ENCODE peak calls at places on chromosomes 7 and 10, in six cellular contexts. T is activated B cell treated with CpG ODN at 0.5 μM for 24 hours, O is endothelial cell, H is adrenal gland, P is Panc1, I is AG04450. D is an unnamed sample.

GRCh38 chr10:114239994-114240345 is 916 bp downstream of the VWA2 start:
- DNase-seq in O (no peak), H (no peak), P (no peak), I (no peak), T (no peak), D (no peak)

GRCh38 chr10:132452651-132453469 is 55.9 kb downstream of the PWWP2B start:
- DNase-seq in T (peak), I (peak), H (peak), O (peak), P (no peak), D (peak)

GRCh38 chr7:132783824-132784223 is 207.6 kb upstream of the PLXNA4 start:
- DNase-seq in I (peak), O (no peak), H (no peak), T (no peak), P (no peak), D (no peak)

GRCh38 chr7:43954524-43955228 is 28.4 kb downstream of the UBE2D4 start:
- DNase-seq in T (no peak), P (peak), H (peak), O (peak), I (peak), D (peak)

GRCh38 chr10:5550621-5551530 is 26.1 kb downstream of the CALML3 start:
- DNase-seq in T (no peak), P (no peak), H (no peak), O (no peak), I (no peak), D (peak)

GRCh38 chr7:99860281-99861127 is 16.3 kb downstream of the OR2AE1 start:
- DNase-seq in P (no peak), I (peak), H (peak), T (no peak), O (no peak), D (no peak)

GRCh38 chr10:59337254-59337653 is 25.1 kb downstream of the FAM13C start:
- DNase-seq in T (no peak), P (no peak), H (peak), I (peak), O (no peak), D (no peak)

GRCh38 chr7:34190299-34190698 is 285.0 kb downstream of the BMPER start:
- DNase-seq in O (no peak), T (no peak), P (no peak), H (no peak), I (no peak), D (no peak)

GRCh38 chr10:79052311-79053080 is 16.3 kb upstream of the ZMIZ1 start:
- DNase-seq in T (no peak), I (no peak), O (peak), H (peak), P (no peak), D (peak)
- TF ChIP-seq CTCF in T (no peak), I (peak), O (peak), H (no peak), P (no peak), D (peak)

GRCh38 chr10:25039531-25039930 is 23.1 kb downstream of the THNSL1 start:
- DNase-seq in O (no peak), T (no peak), H (no peak), P (no peak), I (no peak), D (no peak)
- TF ChIP-seq CTCF in O (no peak), T (no peak), H (no peak), P (no peak), I (no peak), D (no peak)

DNA sequence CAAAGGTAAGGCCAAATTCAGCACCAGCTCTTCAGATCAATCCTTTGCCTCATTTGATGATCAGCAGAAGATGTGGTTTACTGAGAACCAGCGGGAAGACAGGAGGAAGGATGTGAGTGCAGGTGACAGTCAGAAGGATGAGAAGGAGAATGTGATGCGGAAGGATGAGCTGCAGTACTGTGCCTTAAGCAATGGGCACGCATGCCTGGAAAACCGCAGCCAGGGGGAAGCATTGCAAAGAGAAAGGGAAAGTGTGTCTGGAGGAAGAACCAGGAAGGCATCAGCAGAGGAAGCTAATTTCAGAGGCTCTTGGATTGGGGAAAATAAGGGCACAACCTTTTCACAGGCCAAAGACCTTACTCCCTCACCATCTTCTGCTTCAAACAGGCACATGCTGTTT is 25.7 kb downstream of the C10orf71 start:
- DNase-seq in I (no peak), T (no peak), O (peak), P (no peak), H (no peak), D (no peak)
- TF ChIP-seq CTCF in I (peak), T (no peak), O (no peak), P (no peak), H (no peak), D (no peak)

DNA sequence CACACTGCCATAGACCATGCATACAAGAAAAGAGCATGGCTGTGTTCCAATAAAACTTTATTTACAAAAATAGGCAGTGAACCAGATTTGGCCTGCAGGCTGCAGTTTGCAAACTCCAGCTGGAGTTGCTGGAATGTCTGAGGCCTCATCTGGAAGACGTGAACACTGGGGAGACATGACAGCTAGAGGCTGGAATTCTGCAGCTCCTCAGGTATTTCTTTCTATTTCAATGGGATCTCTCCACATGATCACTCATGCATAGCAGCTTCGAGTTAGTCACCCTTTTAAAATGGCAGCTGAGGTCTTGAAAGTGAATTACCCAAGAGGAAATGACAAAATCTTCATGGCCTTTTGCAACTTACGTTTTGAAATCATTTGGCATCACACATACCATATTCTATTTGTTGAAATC is 52.6 kb upstream of the BET1 start:
- DNase-seq in I (peak), O (no peak), T (no peak), P (peak), H (no peak), D (no peak)
- TF ChIP-seq CTCF in I (peak), O (no peak), T (no peak), P (no peak), H (no peak), D (no peak)

DNA sequence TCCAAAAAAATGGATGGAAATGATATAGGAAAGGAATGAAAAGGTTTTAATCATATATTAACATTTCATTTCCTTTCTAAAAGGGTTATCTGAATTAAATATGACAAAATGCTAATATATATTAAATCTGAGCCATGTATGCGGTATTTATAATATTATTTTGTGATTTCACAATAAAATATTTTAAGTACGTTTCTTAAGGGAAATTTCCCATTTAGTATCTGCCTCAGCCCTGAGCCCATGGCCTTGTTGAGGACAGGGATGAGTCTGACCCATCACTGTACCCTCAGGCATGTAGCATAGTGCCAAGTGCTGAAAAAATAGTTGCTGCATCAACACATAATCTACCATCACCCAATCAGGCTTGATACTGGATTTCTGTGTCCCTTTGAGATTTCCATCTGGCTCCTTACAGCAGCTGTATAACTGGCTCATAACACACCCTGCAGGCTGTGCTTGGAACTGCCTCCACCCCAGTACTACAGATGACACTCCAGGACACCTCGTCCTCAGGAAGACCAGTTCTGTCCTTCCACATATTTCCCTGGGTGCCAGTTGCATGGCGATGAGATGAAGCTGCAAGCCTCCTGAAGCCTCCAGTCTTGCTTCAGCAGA is 59.4 kb upstream of the ASAH2 start:
- DNase-seq in O (peak), I (no peak), H (no peak), T (no peak), P (peak), D (peak)
- TF ChIP-seq CTCF in O (peak), I (peak), H (no peak), T (no peak), P (peak), D (peak)

GRCh38 chr10:104327745-104328635 is 10.3 kb downstream of the ITPRIP start:
- DNase-seq in H (peak), T (no peak), O (peak), I (no peak), P (no peak), D (no peak)
- TF ChIP-seq CTCF in H (no peak), T (no peak), O (no peak), I (peak), P (no peak), D (no peak)

D was measured in glutamatergic neuron.